ENCODE peak calls at places on chromosomes 4 and X, in four cellular contexts. One of them, this sample, is unnamed.

GRCh38 chr4:87192155-87192919 is 28.1 kb downstream of the KLHL8 start:
- DNase-seq in CD8-positive, alpha-beta memory T cell: no peak
- DNase-seq in amygdala: no peak
- DNase-seq in Calu3: no peak
- DNase-seq in this sample: no peak

GRCh38 chr4:62460329-62460728 is 1260.2 kb downstream of the ADGRL3 start:
- DNase-seq in amygdala: no peak
- DNase-seq in Calu3: no peak
- DNase-seq in CD8-positive, alpha-beta memory T cell: no peak
- DNase-seq in this sample: no peak

GRCh38 chr4:153174821-153175567 is 29.2 kb upstream of the TRIM2 start:
- DNase-seq in Calu3: no peak
- DNase-seq in amygdala: no peak
- DNase-seq in CD8-positive, alpha-beta memory T cell: no peak
- DNase-seq in this sample: no peak

GRCh38 chr4:182842991-182843390 is 74.2 kb downstream of the DCTD start:
- DNase-seq in amygdala: no peak
- DNase-seq in Calu3: no peak
- DNase-seq in CD8-positive, alpha-beta memory T cell: no peak
- DNase-seq in this sample: no peak

GRCh38 chr4:140740906-140741670 is 15.1 kb downstream of the TBC1D9 start:
- DNase-seq in Calu3: no peak
- DNase-seq in amygdala: no peak
- DNase-seq in CD8-positive, alpha-beta memory T cell: no peak
- DNase-seq in this sample: no peak

GRCh38 chr4:142121951-142122350 is 485.6 kb downstream of the IL15 start:
- DNase-seq in Calu3: no peak
- DNase-seq in amygdala: no peak
- DNase-seq in CD8-positive, alpha-beta memory T cell: no peak
- DNase-seq in this sample: no peak

GRCh38 chr4:143362392-143363046 is 25.8 kb downstream of the GAB1 start:
- DNase-seq in amygdala: no peak
- DNase-seq in CD8-positive, alpha-beta memory T cell: no peak
- DNase-seq in Calu3: no peak
- DNase-seq in this sample: no peak

GRCh38 chr4:38088321-38088720 is 128.1 kb downstream of the PTTG2 start:
- DNase-seq in CD8-positive, alpha-beta memory T cell: no peak
- DNase-seq in amygdala: no peak
- DNase-seq in Calu3: no peak
- DNase-seq in this sample: no peak

GRCh38 chr4:929970-930625 is 2.0 kb downstream of the GAK start:
- DNase-seq in Calu3: no peak
- DNase-seq in amygdala: no peak
- DNase-seq in CD8-positive, alpha-beta memory T cell: no peak
- DNase-seq in this sample: no peak

GRCh38 chrX:110359273-110359672 is 625 bp downstream of the RTL9 start:
- DNase-seq in Calu3: no peak
- DNase-seq in CD8-positive, alpha-beta memory T cell: no peak
- DNase-seq in amygdala: no peak
- DNase-seq in this sample: no peak

GRCh38 chr4:161714022-161714751 is 449.6 kb downstream of the FSTL5 start:
- DNase-seq in CD8-positive, alpha-beta memory T cell: no peak
- DNase-seq in amygdala: no peak
- DNase-seq in Calu3: no peak
- DNase-seq in this sample: no peak

GRCh38 chrX:154967603-154968002 is 54.9 kb downstream of the F8 start:
- DNase-seq in amygdala: no peak
- DNase-seq in Calu3: no peak
- DNase-seq in CD8-positive, alpha-beta memory T cell: no peak
- DNase-seq in this sample: no peak

GRCh38 chrX:119758682-119759332 is 419 bp downstream of the SOWAHD start:
- DNase-seq in Calu3: peak; percentile 61
- DNase-seq in CD8-positive, alpha-beta memory T cell: peak; percentile 32
- DNase-seq in amygdala: no peak
- DNase-seq in this sample: peak; percentile 21

GRCh38 chr4:108846568-108846967 is 83.7 kb upstream of the ETNPPL start:
- DNase-seq in amygdala: no peak
- DNase-seq in CD8-positive, alpha-beta memory T cell: no peak
- DNase-seq in Calu3: no peak
- DNase-seq in this sample: no peak

GRCh38 chr4:120304801-120305200 is 238.2 kb upstream of the MAD2L1 start:
- DNase-seq in Calu3: no peak
- DNase-seq in CD8-positive, alpha-beta memory T cell: no peak
- DNase-seq in amygdala: no peak
- DNase-seq in this sample: no peak

GRCh38 chr4:25559508-25559907 is 96.1 kb upstream of the SLC34A2 start:
- DNase-seq in CD8-positive, alpha-beta memory T cell: no peak
- DNase-seq in Calu3: no peak
- DNase-seq in amygdala: no peak
- DNase-seq in this sample: no peak

GRCh38 chrX:107629533-107629909 is 1.2 kb downstream of the PRPS1 start:
- DNase-seq in amygdala: no peak
- DNase-seq in Calu3: peak; percentile 18
- DNase-seq in CD8-positive, alpha-beta memory T cell: no peak
- DNase-seq in this sample: no peak

GRCh38 chr4:15241946-15242345 is 185.9 kb upstream of the C1QTNF7 start:
- DNase-seq in CD8-positive, alpha-beta memory T cell: no peak
- DNase-seq in amygdala: no peak
- DNase-seq in Calu3: no peak
- DNase-seq in this sample: no peak

GRCh38 chrX:119709630-119710029 is 16.7 kb upstream of the SEPTIN6 start:
- DNase-seq in Calu3: no peak
- DNase-seq in amygdala: no peak
- DNase-seq in CD8-positive, alpha-beta memory T cell: no peak
- DNase-seq in this sample: no peak

GRCh38 chrX:45986971-45987370 is 558.2 kb downstream of the ZNF674 start:
- DNase-seq in Calu3: no peak
- DNase-seq in amygdala: no peak
- DNase-seq in CD8-positive, alpha-beta memory T cell: no peak
- DNase-seq in this sample: no peak

GRCh38 chr4:41245983-41246382 is 10.7 kb upstream of the UCHL1 start:
- DNase-seq in CD8-positive, alpha-beta memory T cell: no peak
- DNase-seq in Calu3: no peak
- DNase-seq in amygdala: no peak
- DNase-seq in this sample: no peak

GRCh38 chrX:69506617-69507499 is 2.7 kb downstream of the NALF2 start:
- DNase-seq in amygdala: no peak
- DNase-seq in Calu3: no peak
- DNase-seq in CD8-positive, alpha-beta memory T cell: no peak
- DNase-seq in this sample: no peak

GRCh38 chrX:69124108-69124507 is 41.1 kb downstream of the PJA1 start:
- DNase-seq in amygdala: no peak
- DNase-seq in CD8-positive, alpha-beta memory T cell: no peak
- DNase-seq in Calu3: no peak
- DNase-seq in this sample: no peak

GRCh38 chr4:138897818-138898226 is 117.8 kb upstream of the NOCT start:
- DNase-seq in amygdala: no peak
- DNase-seq in Calu3: no peak
- DNase-seq in CD8-positive, alpha-beta memory T cell: no peak
- DNase-seq in this sample: no peak

GRCh38 chr4:88857588-88857987 is 160.0 kb upstream of the NAP1L5 start:
- DNase-seq in Calu3: no peak
- DNase-seq in CD8-positive, alpha-beta memory T cell: no peak
- DNase-seq in amygdala: no peak
- DNase-seq in this sample: no peak

GRCh38 chr4:104494822-104495559 is at the start of gene CXXC4:
- DNase-seq in CD8-positive, alpha-beta memory T cell: peak; percentile 45
- DNase-seq in Calu3: peak; percentile 51
- DNase-seq in amygdala: peak; percentile 56
- DNase-seq in this sample: peak; percentile 84

GRCh38 chr4:38730830-38731646 is 51.8 kb downstream of the TLR10 start:
- DNase-seq in Calu3: peak; percentile 85
- DNase-seq in CD8-positive, alpha-beta memory T cell: peak; percentile 70
- DNase-seq in amygdala: peak; percentile 11
- DNase-seq in this sample: peak; percentile 93

GRCh38 chr4:83231620-83232056 is 53.0 kb downstream of the COQ2 start:
- DNase-seq in Calu3: no peak
- DNase-seq in CD8-positive, alpha-beta memory T cell: peak; percentile 45
- DNase-seq in amygdala: no peak
- DNase-seq in this sample: no peak

GRCh38 chr4:122776916-122777315 is 44.4 kb downstream of the BBS12 start:
- DNase-seq in amygdala: no peak
- DNase-seq in CD8-positive, alpha-beta memory T cell: no peak
- DNase-seq in Calu3: no peak
- DNase-seq in this sample: no peak

GRCh38 chr4:75990129-75990528 is 616 bp downstream of the SDAD1 start:
- DNase-seq in amygdala: no peak
- DNase-seq in Calu3: no peak
- DNase-seq in CD8-positive, alpha-beta memory T cell: no peak
- DNase-seq in this sample: no peak

GRCh38 chr4:98976716-98977115 is 18.8 kb upstream of the METAP1 start:
- DNase-seq in CD8-positive, alpha-beta memory T cell: no peak
- DNase-seq in amygdala: no peak
- DNase-seq in Calu3: no peak
- DNase-seq in this sample: no peak

GRCh38 chrX:48989483-48989882 is 12.6 kb downstream of the GRIPAP1 start:
- DNase-seq in CD8-positive, alpha-beta memory T cell: no peak
- DNase-seq in Calu3: no peak
- DNase-seq in amygdala: no peak
- DNase-seq in this sample: no peak

GRCh38 chr4:61210186-61210939 is 10.2 kb downstream of the ADGRL3 start:
- DNase-seq in Calu3: no peak
- DNase-seq in amygdala: peak; percentile 2
- DNase-seq in CD8-positive, alpha-beta memory T cell: no peak
- DNase-seq in this sample: no peak

GRCh38 chr4:73917081-73917501 is 47.9 kb downstream of the CXCL1 start:
- DNase-seq in amygdala: no peak
- DNase-seq in Calu3: no peak
- DNase-seq in CD8-positive, alpha-beta memory T cell: no peak
- DNase-seq in this sample: no peak

GRCh38 chr4:150828159-150828558 is 186.9 kb downstream of the LRBA start:
- DNase-seq in CD8-positive, alpha-beta memory T cell: peak; percentile 79
- DNase-seq in Calu3: no peak
- DNase-seq in amygdala: no peak
- DNase-seq in this sample: no peak

GRCh38 chrX:70171636-70172035 is 5.6 kb upstream of the DGAT2L6 start:
- DNase-seq in amygdala: no peak
- DNase-seq in CD8-positive, alpha-beta memory T cell: no peak
- DNase-seq in Calu3: no peak
- DNase-seq in this sample: no peak

GRCh38 chr4:40193578-40193977 is 3.3 kb upstream of the RHOH start:
- DNase-seq in Calu3: no peak
- DNase-seq in amygdala: no peak
- DNase-seq in CD8-positive, alpha-beta memory T cell: no peak
- DNase-seq in this sample: no peak

GRCh38 chr4:48998440-48998839 is 12.4 kb downstream of the CWH43 start:
- DNase-seq in Calu3: no peak
- DNase-seq in amygdala: no peak
- DNase-seq in CD8-positive, alpha-beta memory T cell: no peak
- DNase-seq in this sample: no peak